ENCODE peak calls at places on chromosome 4, in four cellular contexts. Z is heart left ventricle, Y is mucosa of gallbladder, M is AG08395. K is an unnamed sample.

GRCh38 chr4:37648084-37648817 is 37.9 kb downstream of the RELL1 start:
- DNase-seq in M (peak; percentile 94), Y (peak; percentile 88), Z (peak; percentile 72), K (peak; percentile 68)

GRCh38 chr4:78186597-78187543 is 129.7 kb downstream of the FRAS1 start:
- DNase-seq in M (no peak), Y (no peak), Z (no peak), K (no peak)

GRCh38 chr4:181679754-181680153 is 563.4 kb upstream of the TENM3 start:
- DNase-seq in M (no peak), Y (no peak), Z (no peak), K (no peak)

GRCh38 chr4:8085491-8086479 is 72.8 kb downstream of the ABLIM2 start:
- DNase-seq in Z (no peak), Y (no peak), M (no peak), K (no peak)

GRCh38 chr4:117700111-117700892 is 334.0 kb upstream of the NDST3 start:
- DNase-seq in Y (no peak), Z (no peak), M (no peak), K (no peak)

GRCh38 chr4:113837397-113837796 is 75.9 kb upstream of the CAMK2D start:
- DNase-seq in Y (no peak), M (peak; percentile 76), Z (no peak), K (no peak)

GRCh38 chr4:41413670-41414069 is 124.3 kb upstream of the LIMCH1 start:
- DNase-seq in M (no peak), Y (no peak), Z (no peak), K (no peak)

GRCh38 chr4:55183926-55184599 is 58.7 kb upstream of the KDR start:
- DNase-seq in Z (no peak), M (peak; percentile 83), Y (no peak), K (no peak)

GRCh38 chr4:82519776-82520175 is 42.0 kb downstream of the TMEM150C start:
- DNase-seq in Z (no peak), M (no peak), Y (no peak), K (no peak)

GRCh38 chr4:149531861-149532260 is 283.8 kb downstream of the IQCM start:
- DNase-seq in Y (no peak), M (peak; percentile 2), Z (no peak), K (no peak)

GRCh38 chr4:72418458-72418857 is 150.6 kb downstream of the ADAMTS3 start:
- DNase-seq in Y (peak; percentile 24), M (peak; percentile 68), Z (peak; percentile 53), K (no peak)

GRCh38 chr4:39365931-39366771 is at the start of gene RFC1:
- DNase-seq in Y (peak; percentile 93), M (peak; percentile 89), Z (peak; percentile 90), K (peak; percentile 97)

GRCh38 chr4:158856852-158857251 is 88.0 kb downstream of the FNIP2 start:
- DNase-seq in M (peak; percentile 60), Y (no peak), Z (no peak), K (no peak)

GRCh38 chr4:154491731-154492249 is at the start of gene DCHS2:
- DNase-seq in Z (peak; percentile 19), M (no peak), Y (peak; percentile 70), K (no peak)

GRCh38 chr4:143586080-143586479 is 72.6 kb downstream of the SMARCA5 start:
- DNase-seq in Y (no peak), Z (no peak), M (peak; percentile 24), K (no peak)

GRCh38 chr4:136900706-136901105 is 631.6 kb downstream of the PCDH18 start:
- DNase-seq in Y (no peak), M (no peak), Z (no peak), K (no peak)

GRCh38 chr4:2303686-2304320 is 41.9 kb upstream of the MXD4 start:
- DNase-seq in Z (no peak), M (no peak), Y (no peak), K (no peak)

K was measured in body of pancreas.